ENCODE peak calls at places on chromosome 16, in five cellular contexts. T is heart right ventricle; Z is CD8-positive, alpha-beta memory T cell; M is occipital lobe; G is mesothelial cell of epicardium. D is an unnamed sample.

GRCh38 chr16:88329726-88330700 is 52.7 kb upstream of the ZNF469 start:
- DNase-seq in T (no peak), Z (no peak), M (no peak), G (no peak), D (no peak)

GRCh38 chr16:70743791-70744190 is 57.2 kb downstream of the VAC14 start:
- DNase-seq in T (no peak), Z (no peak), M (no peak), G (no peak), D (no peak)

GRCh38 chr16:8950580-8951077 is 13.1 kb downstream of the USP7 start:
- DNase-seq in T (no peak), Z (no peak), M (no peak), G (no peak), D (no peak)

GRCh38 chr16:88264641-88265285 is 118.0 kb upstream of the ZNF469 start:
- DNase-seq in T (peak), Z (peak), M (peak), G (peak), D (peak)

GRCh38 chr16:57862698-57863433 is 60.6 kb upstream of the KIFC3 start:
- DNase-seq in T (no peak), Z (no peak), M (no peak), G (no peak), D (peak)

GRCh38 chr16:25007284-25007984 is 7.7 kb downstream of the ARHGAP17 start:
- DNase-seq in T (no peak), Z (no peak), M (no peak), G (no peak), D (no peak)

GRCh38 chr16:73058221-73058615 is 10.3 kb upstream of the ZFHX3 start:
- DNase-seq in T (peak), Z (no peak), M (no peak), G (no peak), D (no peak)

GRCh38 chr16:88497561-88498420 is 44.7 kb downstream of the ZFPM1 start:
- DNase-seq in T (peak), Z (no peak), M (no peak), G (peak), D (no peak)

GRCh38 chr16:87369117-87369775 is 14.3 kb downstream of the FBXO31 start:
- DNase-seq in T (no peak), Z (no peak), M (no peak), G (no peak), D (no peak)

GRCh38 chr16:2979669-2980226 is 498 bp downstream of the PKMYT1 start:
- DNase-seq in T (no peak), Z (no peak), M (no peak), G (no peak), D (no peak)

GRCh38 chr16:82456683-82457082 is 170.1 kb upstream of the CDH13 start:
- DNase-seq in T (peak), Z (peak), M (no peak), G (peak), D (peak)

GRCh38 chr16:50662306-50662940 is 18.7 kb downstream of the SNX20 start:
- DNase-seq in T (no peak), Z (no peak), M (no peak), G (no peak), D (no peak)

GRCh38 chr16:14186954-14187306 is 115.8 kb downstream of the MRTFB start:
- DNase-seq in T (no peak), Z (no peak), M (no peak), G (no peak), D (no peak)

GRCh38 chr16:23711785-23712184 is 1.2 kb downstream of the ERN2 start:
- DNase-seq in T (no peak), Z (no peak), M (no peak), G (no peak), D (peak)

GRCh38 chr16:51376080-51376479 is 225.0 kb upstream of the SALL1 start:
- DNase-seq in T (no peak), Z (no peak), M (no peak), G (no peak), D (no peak)

GRCh38 chr16:22641030-22641671 is 130.5 kb downstream of the NPIPB5 start:
- DNase-seq in T (no peak), Z (no peak), M (no peak), G (no peak), D (no peak)

GRCh38 chr16:2467301-2468141 is 3.6 kb upstream of the NTN3 start:
- DNase-seq in T (peak), Z (no peak), M (peak), G (no peak), D (peak)

GRCh38 chr16:49440156-49441065 is 66.8 kb downstream of the C16orf78 start:
- DNase-seq in T (no peak), Z (no peak), M (peak), G (no peak), D (no peak)

GRCh38 chr16:27439273-27440018 is 37.5 kb downstream of the IL21R start:
- DNase-seq in T (no peak), Z (no peak), M (no peak), G (no peak), D (no peak)

GRCh38 chr16:1413684-1414531 is 596 bp downstream of the UNKL start:
- DNase-seq in T (peak), Z (peak), M (no peak), G (no peak), D (peak)

GRCh38 chr16:10751291-10751697 is 7.7 kb downstream of the NUBP1 start:
- DNase-seq in T (no peak), Z (no peak), M (no peak), G (no peak), D (no peak)

GRCh38 chr16:14111713-14112538 is 40.8 kb downstream of the MRTFB start:
- DNase-seq in T (peak), Z (no peak), M (peak), G (no peak), D (peak)

GRCh38 chr16:2095918-2096582 is 39.6 kb downstream of the PKD1 start:
- DNase-seq in T (no peak), Z (no peak), M (no peak), G (no peak), D (no peak)

GRCh38 chr16:5045499-5046115 is 11.9 kb upstream of the NAGPA start:
- DNase-seq in T (no peak), Z (no peak), M (no peak), G (no peak), D (no peak)

GRCh38 chr16:5064915-5065314 is 841 bp downstream of the C16orf89 start:
- DNase-seq in T (no peak), Z (no peak), M (no peak), G (no peak), D (no peak)

GRCh38 chr16:85475233-85475632 is 137.9 kb upstream of the GSE1 start:
- DNase-seq in T (no peak), Z (no peak), M (no peak), G (no peak), D (no peak)

GRCh38 chr16:788399-789126 is at the start of gene CHTF18:
- DNase-seq in T (peak), Z (peak), M (peak), G (peak), D (peak)

GRCh38 chr16:66701061-66701460 is 4.5 kb upstream of the CMTM4 start:
- DNase-seq in T (no peak), Z (no peak), M (no peak), G (no peak), D (no peak)

GRCh38 chr16:84826558-84826941 is 6.8 kb downstream of the CRISPLD2 start:
- DNase-seq in T (peak), Z (no peak), M (no peak), G (no peak), D (no peak)

GRCh38 chr16:1981398-1981836 is at the start of gene NOXO1:
- DNase-seq in T (no peak), Z (no peak), M (no peak), G (no peak), D (no peak)

GRCh38 chr16:27646811-27647210 is 96.9 kb downstream of the KATNIP start:
- DNase-seq in T (no peak), Z (no peak), M (no peak), G (no peak), D (no peak)

GRCh38 chr16:19418200-19418599 is 517 bp downstream of the TMC5 start:
- DNase-seq in T (no peak), Z (no peak), M (no peak), G (no peak), D (no peak)

GRCh38 chr16:68234188-68235104 is 1.5 kb downstream of the ESRP2 start:
- DNase-seq in T (no peak), Z (no peak), M (no peak), G (no peak), D (peak)

GRCh38 chr16:89946515-89946914 is 2.0 kb upstream of the DEF8 start:
- DNase-seq in T (no peak), Z (no peak), M (no peak), G (no peak), D (no peak)

GRCh38 chr16:85554791-85555548 is 58.2 kb upstream of the GSE1 start:
- DNase-seq in T (peak), Z (peak), M (peak), G (no peak), D (peak)